ENCODE peak calls at places on chromosomes 13 and 19, in six cellular contexts. U, N, A, O, Q and W are unnamed samples.

GRCh38 chr19:58213075-58213369 is 15.7 kb upstream of the ZNF544 start:
- DNase-seq in U (no peak), N (no peak), A (no peak), O (no peak), Q (no peak), W (no peak)

GRCh38 chr13:40615619-40616018 is 50.8 kb downstream of the FOXO1 start:
- DNase-seq in U (no peak), N (no peak), A (no peak), O (no peak), Q (no peak), W (no peak)

GRCh38 chr13:88303605-88304004 is 632.4 kb downstream of the SLITRK5 start:
- DNase-seq in U (no peak), N (no peak), A (no peak), O (no peak), Q (no peak), W (no peak)

GRCh38 chr19:2524840-2525723 is 49.2 kb downstream of the GADD45B start:
- DNase-seq in U (no peak), N (no peak), A (no peak), O (no peak), Q (no peak), W (no peak)

GRCh38 chr19:46967578-46968018 is 52.0 kb upstream of the NPAS1 start:
- DNase-seq in U (no peak), N (peak), A (no peak), O (no peak), Q (no peak), W (no peak)

GRCh38 chr13:43046259-43046658 is 22.9 kb downstream of the DNAJC15 start:
- DNase-seq in U (no peak), N (no peak), A (no peak), O (no peak), Q (no peak), W (no peak)

GRCh38 chr13:59982631-59983382 is 180.9 kb downstream of the DIAPH3 start:
- DNase-seq in U (no peak), N (no peak), A (no peak), O (no peak), Q (no peak), W (no peak)

GRCh38 chr13:54775501-54776191 is 1747.0 kb downstream of the OLFM4 start:
- DNase-seq in U (no peak), N (no peak), A (no peak), O (no peak), Q (no peak), W (no peak)

GRCh38 chr13:111853766-111854165 is 213.2 kb upstream of the SOX1 start:
- DNase-seq in U (no peak), N (no peak), A (no peak), O (no peak), Q (no peak), W (no peak)

GRCh38 chr13:114063545-114064515 is 68.6 kb downstream of the RASA3 start:
- DNase-seq in U (no peak), N (peak), A (peak), O (peak), Q (peak), W (peak)

GRCh38 chr19:40598918-40599307 is 2.3 kb upstream of the LTBP4 start:
- DNase-seq in U (no peak), N (no peak), A (no peak), O (no peak), Q (no peak), W (no peak)

GRCh38 chr13:81686877-81687276 is 1346.0 kb upstream of the SPRY2 start:
- DNase-seq in U (no peak), N (no peak), A (no peak), O (peak), Q (no peak), W (no peak)

GRCh38 chr13:77219401-77219800 is 107.5 kb downstream of the MYCBP2 start:
- DNase-seq in U (no peak), N (no peak), A (no peak), O (no peak), Q (no peak), W (no peak)

GRCh38 chr19:5063873-5064645 is 95.1 kb downstream of the KDM4B start:
- DNase-seq in U (no peak), N (no peak), A (no peak), O (no peak), Q (no peak), W (no peak)

GRCh38 chr13:46648166-46648607 is 95.2 kb downstream of the LRCH1 start:
- DNase-seq in U (no peak), N (no peak), A (no peak), O (no peak), Q (no peak), W (no peak)

GRCh38 chr13:83452292-83452950 is 429.9 kb downstream of the SLITRK1 start:
- DNase-seq in U (no peak), N (no peak), A (no peak), O (no peak), Q (no peak), W (no peak)

GRCh38 chr13:72864142-72865035 is 82.5 kb downstream of the PIBF1 start:
- DNase-seq in U (no peak), N (no peak), A (no peak), O (peak), Q (peak), W (no peak)

GRCh38 chr19:7242601-7243258 is 51.5 kb downstream of the INSR start:
- DNase-seq in U (no peak), N (peak), A (no peak), O (peak), Q (peak), W (peak)

GRCh38 chr13:29527511-29527910 is 68.0 kb downstream of the SLC7A1 start:
- DNase-seq in U (no peak), N (no peak), A (no peak), O (no peak), Q (no peak), W (no peak)

GRCh38 chr19:14786421-14786851 is 8.1 kb upstream of the ADGRE2 start:
- DNase-seq in U (no peak), N (no peak), A (no peak), O (no peak), Q (no peak), W (no peak)

GRCh38 chr13:101747039-101747438 is 294.6 kb downstream of the ITGBL1 start:
- DNase-seq in U (no peak), N (no peak), A (no peak), O (no peak), Q (no peak), W (no peak)

GRCh38 chr19:1046117-1046626 is 6.3 kb downstream of the ABCA7 start:
- DNase-seq in U (peak), N (no peak), A (no peak), O (no peak), Q (no peak), W (no peak)

GRCh38 chr19:41945135-41945766 is 13.9 kb downstream of the RABAC1 start:
- DNase-seq in U (peak), N (no peak), A (no peak), O (no peak), Q (no peak), W (no peak)

GRCh38 chr13:110015253-110015652 is 228.9 kb upstream of the IRS2 start:
- DNase-seq in U (no peak), N (no peak), A (no peak), O (no peak), Q (no peak), W (no peak)

GRCh38 chr13:46197299-46197975 is 14.3 kb upstream of the LRRC63 start:
- DNase-seq in U (no peak), N (no peak), A (no peak), O (no peak), Q (no peak), W (no peak)

GRCh38 chr13:112714366-112714765 is 24.5 kb downstream of the ATP11A start:
- DNase-seq in U (no peak), N (no peak), A (peak), O (no peak), Q (no peak), W (no peak)

GRCh38 chr13:98731925-98732324 is 20.5 kb downstream of the SLC15A1 start:
- DNase-seq in U (no peak), N (no peak), A (no peak), O (no peak), Q (no peak), W (no peak)

GRCh38 chr19:4043966-4044365 is 22.7 kb downstream of the ZBTB7A start:
- DNase-seq in U (no peak), N (no peak), A (no peak), O (no peak), Q (no peak), W (no peak)

GRCh38 chr13:114106526-114106925 is 25.9 kb downstream of the RASA3 start:
- DNase-seq in U (no peak), N (no peak), A (no peak), O (no peak), Q (no peak), W (no peak)

GRCh38 chr19:18304194-18304495 is 18.7 kb downstream of the LSM4 start:
- DNase-seq in U (no peak), N (no peak), A (no peak), O (no peak), Q (no peak), W (no peak)

GRCh38 chr19:8174706-8175105 is 25.3 kb upstream of the FBN3 start:
- DNase-seq in U (no peak), N (no peak), A (no peak), O (no peak), Q (no peak), W (no peak)

GRCh38 chr13:44407891-44408290 is 34.3 kb downstream of the SERP2 start:
- DNase-seq in U (no peak), N (no peak), A (no peak), O (no peak), Q (no peak), W (no peak)

GRCh38 chr19:1223018-1223855 is 14.6 kb downstream of the CBARP start:
- DNase-seq in U (no peak), N (no peak), A (no peak), O (no peak), Q (no peak), W (no peak)

GRCh38 chr13:29676941-29677452 is 81.5 kb upstream of the SLC7A1 start:
- DNase-seq in U (no peak), N (no peak), A (no peak), O (no peak), Q (peak), W (no peak)

GRCh38 chr13:44116562-44117315 is 237.0 kb downstream of the LACC1 start:
- DNase-seq in U (no peak), N (peak), A (no peak), O (no peak), Q (no peak), W (no peak)

GRCh38 chr13:98240131-98240530 is 63.1 kb upstream of the RNF113B start:
- DNase-seq in U (no peak), N (no peak), A (peak), O (no peak), Q (no peak), W (no peak)

GRCh38 chr19:3479177-3479818 is 1.0 kb downstream of the SMIM24 start:
- DNase-seq in U (peak), N (no peak), A (no peak), O (no peak), Q (no peak), W (no peak)

GRCh38 chr13:73223372-73223781 is 164.6 kb downstream of the KLF5 start:
- DNase-seq in U (no peak), N (no peak), A (no peak), O (no peak), Q (no peak), W (no peak)

GRCh38 chr19:1944088-1944915 is 3.3 kb downstream of the CSNK1G2 start:
- DNase-seq in U (no peak), N (no peak), A (peak), O (no peak), Q (no peak), W (no peak)

GRCh38 chr19:18733196-18733647 is 49.7 kb downstream of the CRTC1 start:
- DNase-seq in U (no peak), N (no peak), A (peak), O (peak), Q (no peak), W (peak)

GRCh38 chr19:49809155-49809986 is 3.7 kb downstream of the FUZ start:
- DNase-seq in U (peak), N (peak), A (no peak), O (no peak), Q (no peak), W (no peak)
- TF ChIP-seq CTCF in U (no peak), N (peak), A (no peak), O (no peak), Q (peak), W (no peak)

GRCh38 chr13:24741016-24741662 is 22.8 kb upstream of the RNF17 start:
- DNase-seq in U (no peak), N (no peak), A (no peak), O (no peak), Q (no peak), W (no peak)
- TF ChIP-seq CTCF in U (no peak), N (peak), A (no peak), O (peak), Q (peak), W (peak)

DNA sequence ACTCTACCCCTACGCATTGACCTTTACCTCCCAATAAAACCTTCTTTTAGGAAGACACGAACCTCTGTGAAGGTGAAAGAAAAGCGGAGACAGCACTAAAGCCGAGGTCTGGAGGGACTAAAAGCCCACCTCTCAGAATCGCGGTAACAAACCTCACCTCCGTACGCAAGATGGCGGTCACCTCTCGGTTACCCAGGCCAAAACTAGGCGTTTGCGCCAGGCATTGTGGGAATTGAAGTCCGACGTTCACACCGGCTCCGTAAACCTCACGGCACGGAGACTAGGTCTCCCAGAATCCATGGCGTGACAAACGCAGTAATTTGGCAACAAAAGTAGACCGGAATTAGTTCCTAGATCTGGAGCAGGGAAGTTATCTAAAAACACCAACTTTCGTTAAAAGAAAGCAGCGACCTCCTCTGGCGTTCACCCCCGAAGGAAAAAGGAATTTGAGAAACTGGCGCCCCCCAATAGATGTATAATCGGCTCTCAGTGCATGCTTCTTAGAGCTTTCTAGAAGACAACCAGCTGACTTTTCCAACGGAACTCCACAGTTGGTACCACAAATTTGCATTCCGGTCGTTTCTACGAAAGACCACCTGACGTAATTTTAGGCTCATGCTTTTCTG is at the start of gene N4BP2L2:
- DNase-seq in U (peak), N (peak), A (peak), O (peak), Q (peak), W (peak)
- TF ChIP-seq CTCF in U (peak), N (peak), A (peak), O (peak), Q (peak), W (peak)

GRCh38 chr19:10862561-10863106 is 8.7 kb upstream of the CARM1 start:
- DNase-seq in U (no peak), N (no peak), A (no peak), O (no peak), Q (no peak), W (no peak)
- TF ChIP-seq CTCF in U (no peak), N (no peak), A (no peak), O (no peak), Q (no peak), W (no peak)